ENCODE peak calls at places on chromosome 17, in six cellular contexts. M, G, P, W, J and Q are unnamed samples.

GRCh38 chr17:81967533-81968395 is 6.8 kb upstream of the NOTUM start:
- DNase-seq in M (peak), G (peak), P (peak), W (peak), J (peak), Q (peak)

GRCh38 chr17:76404976-76405563 is 20.7 kb downstream of the SPHK1 start:
- DNase-seq in M (no peak), G (no peak), P (peak), W (peak), J (no peak), Q (no peak)

GRCh38 chr17:37478187-37478586 is 11.5 kb upstream of the DUSP14 start:
- DNase-seq in M (no peak), G (peak), P (no peak), W (no peak), J (no peak), Q (peak)

GRCh38 chr17:51258756-51259573 is 884 bp downstream of the MBTD1 start:
- DNase-seq in M (peak), G (peak), P (no peak), W (peak), J (peak), Q (peak)

GRCh38 chr17:75350706-75351105 is 54.8 kb downstream of the GRB2 start:
- DNase-seq in M (no peak), G (no peak), P (no peak), W (no peak), J (no peak), Q (no peak)

GRCh38 chr17:27783440-27783839 is 16.9 kb downstream of the NOS2 start:
- DNase-seq in M (no peak), G (no peak), P (no peak), W (no peak), J (no peak), Q (no peak)

GRCh38 chr17:74532115-74532514 is 840 bp upstream of the CD300LB start:
- DNase-seq in M (no peak), G (peak), P (peak), W (peak), J (peak), Q (no peak)

GRCh38 chr17:40490289-40490853 is 11.1 kb downstream of the TNS4 start:
- DNase-seq in M (peak), G (peak), P (no peak), W (peak), J (peak), Q (peak)

GRCh38 chr17:8859029-8859803 is 8.3 kb downstream of the PIK3R6 start:
- DNase-seq in M (no peak), G (no peak), P (no peak), W (no peak), J (no peak), Q (peak)

GRCh38 chr17:77909816-77910215 is 48.7 kb upstream of the TNRC6C start:
- DNase-seq in M (no peak), G (no peak), P (no peak), W (no peak), J (peak), Q (no peak)

GRCh38 chr17:6244796-6245195 is 174.6 kb downstream of the WSCD1 start:
- DNase-seq in M (no peak), G (no peak), P (no peak), W (no peak), J (no peak), Q (no peak)

GRCh38 chr17:32629563-32630190 is 142.9 kb downstream of the CDK5R1 start:
- DNase-seq in M (no peak), G (no peak), P (no peak), W (no peak), J (no peak), Q (no peak)

GRCh38 chr17:39916918-39917317 is 1.5 kb downstream of the GSDMB start:
- DNase-seq in M (peak), G (no peak), P (no peak), W (no peak), J (no peak), Q (no peak)

GRCh38 chr17:75819116-75819515 is 25.1 kb downstream of the UNC13D start:
- DNase-seq in M (no peak), G (peak), P (no peak), W (no peak), J (no peak), Q (no peak)

GRCh38 chr17:81865733-81866439 is 5.3 kb downstream of the ARHGDIA start:
- DNase-seq in M (no peak), G (no peak), P (peak), W (peak), J (no peak), Q (no peak)

GRCh38 chr17:48718781-48719641 is 3.3 kb downstream of the PRAC1 start:
- DNase-seq in M (no peak), G (no peak), P (no peak), W (no peak), J (peak), Q (no peak)

GRCh38 chr17:15213381-15214087 is 51.6 kb downstream of the PMP22 start:
- DNase-seq in M (peak), G (no peak), P (no peak), W (no peak), J (no peak), Q (no peak)

GRCh38 chr17:44002141-44002848 is 2.1 kb upstream of the NAGS start:
- DNase-seq in M (peak), G (no peak), P (no peak), W (no peak), J (no peak), Q (no peak)

GRCh38 chr17:43556292-43556691 is 10.2 kb upstream of the ETV4 start:
- DNase-seq in M (peak), G (peak), P (peak), W (no peak), J (peak), Q (peak)

GRCh38 chr17:77738666-77739531 is 219.6 kb upstream of the TNRC6C start:
- DNase-seq in M (no peak), G (peak), P (peak), W (no peak), J (peak), Q (peak)

GRCh38 chr17:16989953-16990860 is 18.3 kb upstream of the TNFRSF13B start:
- DNase-seq in M (no peak), G (no peak), P (no peak), W (no peak), J (peak), Q (no peak)

GRCh38 chr17:70138309-70138865 is 30.9 kb upstream of the KCNJ2 start:
- DNase-seq in M (peak), G (no peak), P (no peak), W (no peak), J (no peak), Q (peak)

GRCh38 chr17:68384941-68385340 is 72.4 kb downstream of the WIPI1 start:
- DNase-seq in M (no peak), G (peak), P (no peak), W (no peak), J (peak), Q (no peak)

GRCh38 chr17:35171834-35172233 is 22.4 kb downstream of the SLC35G3 start:
- DNase-seq in M (no peak), G (no peak), P (no peak), W (no peak), J (no peak), Q (no peak)

GRCh38 chr17:47287639-47288038 is 34.0 kb downstream of the ITGB3 start:
- DNase-seq in M (no peak), G (no peak), P (no peak), W (no peak), J (no peak), Q (no peak)

GRCh38 chr17:31573047-31573446 is 181.6 kb downstream of the RAB11FIP4 start:
- DNase-seq in M (no peak), G (no peak), P (no peak), W (no peak), J (no peak), Q (no peak)

GRCh38 chr17:17491031-17491471 is 5.1 kb downstream of the RASD1 start:
- DNase-seq in M (no peak), G (no peak), P (no peak), W (no peak), J (peak), Q (no peak)

GRCh38 chr17:51660266-51660665 is 399.9 kb downstream of the UTP18 start:
- DNase-seq in M (no peak), G (no peak), P (no peak), W (no peak), J (no peak), Q (no peak)

GRCh38 chr17:49035470-49036269 is 38.5 kb downstream of the IGF2BP1 start:
- DNase-seq in M (peak), G (no peak), P (peak), W (peak), J (no peak), Q (peak)

GRCh38 chr17:61551255-61551742 is 39.7 kb downstream of the NACA2 start:
- DNase-seq in M (peak), G (no peak), P (no peak), W (no peak), J (no peak), Q (no peak)

GRCh38 chr17:43940630-43941029 is 1.6 kb downstream of the PPY start:
- DNase-seq in M (peak), G (no peak), P (no peak), W (no peak), J (no peak), Q (no peak)

GRCh38 chr17:66308856-66309255 is 6.4 kb downstream of the PRKCA start:
- DNase-seq in M (no peak), G (no peak), P (no peak), W (no peak), J (no peak), Q (no peak)

GRCh38 chr17:68733241-68734176 is 132.3 kb upstream of the FAM20A start:
- DNase-seq in M (no peak), G (no peak), P (peak), W (peak), J (no peak), Q (no peak)

GRCh38 chr17:45364531-45365390 is 47.9 kb upstream of the MAP3K14 start:
- DNase-seq in M (peak), G (peak), P (no peak), W (peak), J (peak), Q (peak)

GRCh38 chr17:35073183-35073790 is 9.8 kb upstream of the RFFL start:
- DNase-seq in M (no peak), G (no peak), P (no peak), W (no peak), J (no peak), Q (no peak)

GRCh38 chr17:79401704-79402075 is 209.2 kb downstream of the RBFOX3 start:
- DNase-seq in M (no peak), G (no peak), P (no peak), W (no peak), J (no peak), Q (no peak)

GRCh38 chr17:17326275-17326875 is 23.2 kb downstream of the NT5M start:
- DNase-seq in M (no peak), G (peak), P (no peak), W (no peak), J (no peak), Q (no peak)

GRCh38 chr17:79981661-79982101 is 54.0 kb downstream of the TBC1D16 start:
- DNase-seq in M (no peak), G (peak), P (no peak), W (no peak), J (peak), Q (no peak)

GRCh38 chr17:76501827-76502307 is 644 bp upstream of the RHBDF2 start:
- DNase-seq in M (no peak), G (no peak), P (peak), W (peak), J (no peak), Q (no peak)

GRCh38 chr17:76083536-76083935 is 4.6 kb downstream of the ZACN start:
- DNase-seq in M (no peak), G (no peak), P (no peak), W (no peak), J (no peak), Q (no peak)

GRCh38 chr17:65175952-65176351 is 38.8 kb downstream of the RGS9 start:
- DNase-seq in M (no peak), G (no peak), P (no peak), W (no peak), J (no peak), Q (no peak)

GRCh38 chr17:65172511-65173136 is 35.5 kb downstream of the RGS9 start:
- DNase-seq in M (no peak), G (no peak), P (no peak), W (no peak), J (no peak), Q (no peak)

GRCh38 chr17:65174974-65175373 is 37.8 kb downstream of the RGS9 start:
- DNase-seq in M (no peak), G (no peak), P (no peak), W (no peak), J (no peak), Q (no peak)

GRCh38 chr17:65173284-65173793 is 36.2 kb downstream of the RGS9 start:
- DNase-seq in M (peak), G (no peak), P (peak), W (peak), J (no peak), Q (no peak)

DNA sequence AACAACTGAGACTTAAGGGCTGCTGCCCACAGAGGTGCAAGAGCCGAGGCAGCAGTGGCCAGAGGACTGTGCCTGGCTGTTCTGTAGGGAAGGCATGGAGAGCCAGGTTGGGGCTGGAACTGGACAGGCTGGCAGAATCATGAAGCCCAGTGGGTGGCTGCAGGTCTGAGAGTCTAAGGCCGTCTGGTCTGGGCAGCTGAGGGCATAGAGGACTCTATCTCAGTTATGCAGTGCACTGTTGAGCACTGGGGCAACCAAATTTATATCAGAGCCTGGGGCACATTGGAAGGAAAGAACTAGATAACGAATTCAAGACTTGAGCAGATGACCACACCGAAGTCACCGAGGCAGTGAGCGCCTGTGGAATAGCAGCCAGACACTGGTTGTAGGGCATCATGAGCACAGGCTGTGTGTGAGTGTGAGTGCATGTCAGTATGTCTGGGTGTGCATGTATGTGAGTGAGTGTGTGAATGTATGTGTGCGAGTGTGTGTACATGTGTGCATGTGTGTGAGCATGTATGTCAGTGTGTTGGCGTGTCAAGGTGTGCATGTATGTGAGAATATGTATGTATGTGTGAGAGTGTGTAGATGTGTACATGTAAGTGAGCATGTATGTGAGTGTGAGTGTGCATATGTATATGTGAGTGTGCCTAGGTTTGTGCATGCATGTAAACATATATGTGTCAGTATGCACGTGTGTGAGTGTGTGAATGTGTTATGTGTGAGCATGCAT is 36.9 kb downstream of the RGS9 start:
- DNase-seq in M (no peak), G (no peak), P (no peak), W (no peak), J (no peak), Q (no peak)
- TF ChIP-seq EP300 in M (no peak), G (no peak), P (no peak), W (no peak), J (no peak), Q (no peak)

GRCh38 chr17:62630365-62631085 is 3.1 kb downstream of the MRC2 start:
- DNase-seq in M (no peak), G (no peak), P (no peak), W (no peak), J (peak), Q (no peak)

GRCh38 chr17:62629556-62630364 is 2.3 kb downstream of the MRC2 start:
- DNase-seq in M (no peak), G (no peak), P (no peak), W (no peak), J (peak), Q (no peak)

GRCh38 chr17:62631936-62632924 is 4.8 kb downstream of the MRC2 start:
- DNase-seq in M (no peak), G (no peak), P (no peak), W (no peak), J (peak), Q (no peak)

GRCh38 chr17:62628845-62629555 is 1.5 kb downstream of the MRC2 start:
- DNase-seq in M (no peak), G (no peak), P (no peak), W (peak), J (no peak), Q (no peak)

GRCh38 chr17:62631086-62631935 is 3.8 kb downstream of the MRC2 start:
- DNase-seq in M (no peak), G (no peak), P (no peak), W (no peak), J (peak), Q (no peak)
- H3K27ac ChIP-seq in M (no peak), G (no peak), P (no peak), W (no peak), J (no peak), Q (no peak)

GRCh38 chr17:55434721-55435120 is 13.1 kb upstream of the MMD start:
- DNase-seq in M (no peak), G (no peak), P (no peak), W (no peak), J (no peak), Q (no peak)

GRCh38 chr17:55433029-55433628 is 11.5 kb upstream of the MMD start:
- DNase-seq in M (peak), G (no peak), P (no peak), W (no peak), J (no peak), Q (no peak)

GRCh38 chr17:55435408-55435807 is 13.8 kb upstream of the MMD start:
- DNase-seq in M (no peak), G (no peak), P (no peak), W (no peak), J (no peak), Q (no peak)

GRCh38 chr17:55432358-55433028 is 10.9 kb upstream of the MMD start:
- DNase-seq in M (no peak), G (no peak), P (no peak), W (no peak), J (no peak), Q (no peak)

DNA sequence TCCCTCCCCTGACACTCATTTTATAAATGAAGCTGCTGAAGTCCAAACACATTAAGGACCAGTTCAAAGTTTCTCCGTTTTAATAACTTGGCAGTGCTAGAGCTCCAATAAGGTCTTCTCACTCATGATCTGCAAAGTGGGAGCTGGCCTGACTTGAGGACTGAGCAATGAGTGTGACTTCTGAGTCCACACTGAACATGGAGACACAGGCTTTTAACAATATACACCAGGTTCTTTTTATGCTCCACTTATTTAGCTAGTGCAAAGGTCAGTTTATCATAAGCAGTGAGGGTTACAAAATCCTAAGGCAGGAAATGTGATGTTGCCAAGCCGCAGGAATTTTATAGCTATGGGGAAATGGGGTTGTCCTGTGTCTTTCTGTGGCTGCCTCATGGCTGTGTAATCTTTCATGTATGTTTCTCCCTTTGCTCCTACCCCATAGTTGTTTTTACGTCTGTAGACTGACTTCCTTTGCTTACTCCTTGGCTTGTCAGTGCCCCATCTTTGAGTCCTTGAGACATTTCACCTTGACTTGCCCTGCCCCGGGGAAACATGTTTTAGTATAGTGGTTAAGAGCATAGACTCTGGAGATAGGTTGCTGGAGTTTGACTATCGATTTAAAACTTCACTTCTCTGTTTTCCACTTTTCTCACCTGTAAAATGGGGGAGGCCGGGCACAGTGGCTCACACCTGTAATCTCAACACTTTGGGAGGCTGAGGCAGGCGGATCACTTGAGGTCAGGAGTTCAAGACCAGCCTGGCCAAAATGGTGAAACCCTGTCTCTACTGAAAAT is 12.2 kb upstream of the MMD start:
- DNase-seq in M (peak), G (no peak), P (peak), W (no peak), J (peak), Q (no peak)
- TF ChIP-seq EP300 in M (peak), G (no peak), P (no peak), W (no peak), J (peak), Q (no peak)

GRCh38 chr17:73493212-73493814 is 150.9 kb downstream of the SDK2 start:
- DNase-seq in M (no peak), G (no peak), P (no peak), W (no peak), J (no peak), Q (no peak)

GRCh38 chr17:73494955-73495349 is 149.3 kb downstream of the SDK2 start:
- DNase-seq in M (no peak), G (no peak), P (no peak), W (no peak), J (no peak), Q (no peak)

GRCh38 chr17:73496232-73496631 is 148.0 kb downstream of the SDK2 start:
- DNase-seq in M (no peak), G (no peak), P (no peak), W (no peak), J (no peak), Q (no peak)

GRCh38 chr17:73492802-73493139 is 151.5 kb downstream of the SDK2 start:
- DNase-seq in M (no peak), G (no peak), P (no peak), W (no peak), J (no peak), Q (no peak)

DNA sequence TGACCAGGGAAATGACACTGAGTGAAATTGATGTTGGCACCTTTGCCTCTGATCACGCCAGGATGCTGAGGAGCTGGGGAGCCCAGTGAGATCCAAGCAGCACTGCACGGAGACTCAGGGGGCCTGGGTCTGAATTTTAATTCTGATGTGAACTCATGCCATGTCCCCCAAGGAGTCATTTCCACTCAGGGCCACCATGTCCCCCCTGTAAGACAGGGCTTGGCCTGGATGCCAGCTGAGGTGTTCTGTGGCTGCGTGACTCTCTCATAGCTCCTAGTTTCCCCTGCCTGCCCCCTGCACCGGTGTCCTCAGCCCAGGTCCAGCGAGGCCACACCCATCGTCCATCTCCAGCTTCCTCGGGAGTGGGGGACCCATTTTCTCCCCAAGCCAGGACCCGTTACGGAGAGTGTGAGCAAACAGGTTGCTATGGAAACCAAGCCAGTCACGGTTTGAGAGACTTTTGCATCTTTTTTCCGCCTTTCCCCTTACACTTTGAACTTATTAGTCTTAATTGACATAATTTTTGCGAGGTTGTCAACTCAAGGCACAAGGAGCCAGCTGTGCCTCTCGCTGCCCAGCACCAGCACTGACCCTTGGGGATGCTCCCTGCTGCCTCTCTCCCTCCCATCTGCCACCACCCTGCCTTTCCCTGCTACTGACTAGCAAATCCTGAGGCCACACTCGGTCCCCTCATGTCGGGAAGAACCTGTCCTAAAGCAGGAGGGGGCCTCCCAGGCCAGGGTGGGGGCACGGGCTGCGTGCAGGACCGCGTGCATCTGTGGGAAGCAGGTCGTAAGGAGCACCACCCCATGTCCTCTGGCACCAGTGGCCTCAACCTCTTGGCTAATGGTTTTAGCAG is 149.9 kb downstream of the SDK2 start:
- DNase-seq in M (no peak), G (no peak), P (no peak), W (no peak), J (no peak), Q (no peak)
- H3K27ac ChIP-seq in M (no peak), G (no peak), P (no peak), W (no peak), J (no peak), Q (no peak)